ENCODE peak calls at places on chromosomes 3 and 15, in six cellular contexts. Z, T, G, K, C and Q are unnamed samples.

GRCh38 chr3:195761503-195762248 is 40.9 kb downstream of the MUC20 start:
- DNase-seq in G (no peak), K (no peak), T (no peak), C (peak), Z (no peak), Q (no peak)

GRCh38 chr15:37083610-37084009 is 16.7 kb downstream of the MEIS2 start:
- DNase-seq in Z (peak), G (no peak), K (no peak), C (no peak), T (no peak), Q (no peak)

GRCh38 chr15:26875476-26875850 is 8.6 kb downstream of the GABRA5 start:
- DNase-seq in Z (no peak), K (no peak), T (no peak), G (no peak), C (no peak), Q (no peak)

GRCh38 chr3:182592747-182593146 is 200.6 kb upstream of the ATP11B start:
- DNase-seq in K (no peak), C (no peak), T (no peak), G (no peak), Z (no peak), Q (no peak)

GRCh38 chr15:40320409-40320808 is 3.1 kb upstream of the INAFM2 start:
- DNase-seq in T (no peak), C (peak), Z (no peak), G (no peak), K (no peak), Q (no peak)

GRCh38 chr3:20049275-20049674 is 9.0 kb downstream of the KAT2B start:
- DNase-seq in Z (no peak), K (no peak), G (no peak), C (no peak), T (no peak), Q (peak)

GRCh38 chr15:101056366-101057334 is 137.5 kb downstream of the LRRK1 start:
- DNase-seq in T (no peak), Z (no peak), G (no peak), C (no peak), K (no peak), Q (no peak)

GRCh38 chr3:130341388-130341787 is 4.1 kb upstream of the COL6A5 start:
- DNase-seq in G (no peak), C (no peak), Z (peak), K (no peak), T (no peak), Q (no peak)

GRCh38 chr15:65049418-65049840 is 4.2 kb downstream of the SLC51B start:
- DNase-seq in T (peak), K (peak), Z (peak), C (peak), G (peak), Q (peak)

GRCh38 chr3:178849220-178849910 is 222.2 kb downstream of the ZMAT3 start:
- DNase-seq in G (no peak), K (no peak), T (no peak), C (no peak), Z (peak), Q (no peak)

GRCh38 chr15:91133511-91133910 is 33.5 kb downstream of the SV2B start:
- DNase-seq in T (no peak), K (no peak), Z (no peak), C (no peak), G (no peak), Q (no peak)

GRCh38 chr3:102745881-102746280 is 311.1 kb downstream of the ZPLD1 start:
- DNase-seq in G (no peak), T (no peak), C (no peak), Z (peak), K (no peak), Q (no peak)

GRCh38 chr3:30496496-30496966 is 109.9 kb upstream of the TGFBR2 start:
- DNase-seq in G (no peak), C (peak), Z (peak), K (peak), T (no peak), Q (no peak)

GRCh38 chr3:172181936-172182708 is 142.7 kb downstream of the FNDC3B start:
- DNase-seq in C (no peak), Z (peak), K (peak), T (no peak), G (peak), Q (peak)

GRCh38 chr3:126573492-126574117 is 14.9 kb upstream of the C3orf22 start:
- DNase-seq in Z (no peak), C (no peak), G (peak), K (no peak), T (peak), Q (no peak)

GRCh38 chr3:61938878-61939549 is 377.6 kb downstream of the PTPRG start:
- DNase-seq in Z (no peak), K (no peak), T (no peak), C (no peak), G (no peak), Q (no peak)

GRCh38 chr15:85137507-85138175 is 156.0 kb downstream of the PDE8A start:
- DNase-seq in Z (no peak), G (no peak), K (no peak), T (no peak), C (no peak), Q (no peak)

GRCh38 chr15:94777037-94777436 is 545.7 kb downstream of the MCTP2 start:
- DNase-seq in G (no peak), K (no peak), T (no peak), Z (no peak), C (no peak), Q (no peak)

GRCh38 chr15:98649621-98649995 is 1.3 kb downstream of the IGF1R start:
- DNase-seq in K (no peak), G (peak), C (peak), T (peak), Z (no peak), Q (peak)

GRCh38 chr3:105865867-105866350 is 2.9 kb downstream of the CBLB start:
- DNase-seq in C (no peak), Z (no peak), T (no peak), G (no peak), K (no peak), Q (no peak)
- H3K4me3 ChIP-seq in C (peak), Z (peak), T (peak), G (peak), K (peak), Q (peak)

GRCh38 chr3:165622356-165622755 is 214.9 kb downstream of the BCHE start:
- DNase-seq in Z (no peak), C (no peak), T (no peak), G (no peak), K (no peak), Q (no peak)
- TF ChIP-seq CTCF in Z (no peak), C (no peak), T (no peak), G (peak), K (no peak), Q (no peak)

GRCh38 chr3:186571644-186572013 is 1.1 kb downstream of the DNAJB11 start:
- DNase-seq in T (no peak), Z (no peak), C (no peak), K (no peak), G (no peak), Q (no peak)
- H3K4me3 ChIP-seq in T (peak), Z (no peak), C (peak), K (peak), G (peak), Q (peak)

DNA sequence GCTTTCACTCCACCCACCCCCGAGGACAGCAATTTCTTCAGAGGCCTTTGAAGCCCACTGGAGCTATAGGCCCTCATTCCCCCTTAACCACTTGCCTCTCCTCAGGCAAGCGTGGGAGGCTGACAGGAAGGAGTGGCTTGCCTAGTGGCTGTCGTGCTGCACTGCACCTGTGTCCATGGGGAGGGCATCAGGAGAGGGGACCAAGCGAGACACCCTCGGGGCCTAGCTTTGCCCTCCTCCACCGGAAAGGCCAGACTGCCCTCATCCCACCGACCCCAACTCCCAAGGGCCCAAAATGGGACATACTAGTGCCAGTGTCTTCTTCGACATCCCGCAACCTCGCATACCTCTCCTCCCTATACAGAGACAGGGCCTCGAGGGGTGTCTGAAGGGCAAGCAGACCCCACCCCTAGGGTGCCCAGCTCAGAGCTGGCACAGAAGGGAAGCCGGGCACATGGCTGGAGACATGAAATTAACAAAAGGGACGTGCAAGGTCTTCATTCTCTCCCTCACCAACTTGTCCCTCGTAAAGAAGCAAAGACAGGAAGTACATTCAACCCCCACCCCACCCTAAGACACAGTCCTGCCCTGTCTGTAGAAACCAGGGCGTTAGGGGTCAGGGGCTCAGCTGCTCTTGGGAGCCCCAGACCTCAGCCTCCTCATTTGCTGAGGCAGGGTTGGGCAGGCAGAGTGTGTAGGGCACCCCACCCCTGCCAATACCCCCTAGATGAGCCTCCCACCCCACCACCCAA is 24.3 kb downstream of the VIPR1 start:
- DNase-seq in C (no peak), K (no peak), Z (no peak), G (no peak), T (no peak), Q (no peak)
- TF ChIP-seq CTCF in C (no peak), K (no peak), Z (no peak), G (no peak), T (no peak), Q (peak)

DNA sequence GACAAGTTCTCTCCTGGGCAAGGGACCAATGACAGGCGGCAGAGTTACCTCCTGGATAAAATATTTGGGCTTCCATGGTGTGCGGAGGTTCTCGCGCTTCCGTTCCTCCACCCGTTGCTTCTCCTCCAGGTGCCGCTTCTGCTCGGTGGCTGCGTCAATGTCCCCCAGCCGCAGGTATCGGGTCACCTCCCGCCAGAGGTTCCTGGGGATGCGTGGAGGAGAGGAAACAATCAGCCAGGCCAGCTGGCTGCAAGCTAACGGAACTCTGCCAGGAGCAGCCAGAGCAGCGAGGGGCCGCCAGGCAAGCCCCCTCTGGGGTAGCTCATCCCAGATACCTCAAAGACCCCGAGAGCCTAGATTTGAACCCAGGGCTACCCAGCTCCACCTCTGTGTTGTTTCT is 131.3 kb downstream of the STT3B start:
- DNase-seq in C (no peak), K (no peak), T (no peak), G (no peak), Z (no peak), Q (no peak)
- H3K4me3 ChIP-seq in C (no peak), K (no peak), T (no peak), G (no peak), Z (no peak), Q (no peak)

GRCh38 chr15:87576486-87577176 is 679.9 kb downstream of the NTRK3 start:
- DNase-seq in Z (no peak), T (no peak), G (no peak), K (no peak), C (no peak), Q (no peak)

GRCh38 chr15:87579537-87579936 is 677.0 kb downstream of the NTRK3 start:
- DNase-seq in G (no peak), C (no peak), Z (no peak), K (no peak), T (no peak), Q (no peak)

GRCh38 chr15:87578776-87579175 is 677.8 kb downstream of the NTRK3 start:
- DNase-seq in T (no peak), K (no peak), C (no peak), Z (no peak), G (no peak), Q (no peak)

GRCh38 chr15:87577336-87577735 is 679.2 kb downstream of the NTRK3 start:
- DNase-seq in K (no peak), C (no peak), Z (no peak), G (no peak), T (no peak), Q (no peak)

DNA sequence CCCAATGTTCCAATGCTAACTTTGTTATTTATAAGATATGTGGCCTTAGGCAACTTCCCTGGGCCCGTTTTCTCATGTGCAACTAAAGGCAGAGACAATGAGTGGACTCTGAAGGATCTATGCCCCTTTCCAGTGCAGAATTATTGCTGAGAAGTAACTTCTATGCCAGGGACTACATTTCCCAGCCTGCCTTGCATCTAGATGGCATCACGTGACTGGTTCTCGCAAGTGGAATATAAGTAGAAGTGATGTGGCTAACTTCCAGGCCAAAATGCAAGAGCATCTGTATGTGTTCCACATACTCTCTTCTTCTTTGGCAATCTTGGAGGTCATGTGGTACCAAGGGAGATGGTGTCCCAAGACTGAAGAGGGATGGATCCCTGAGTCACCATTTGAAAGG is 674.4 kb downstream of the NTRK3 start:
- DNase-seq in Z (peak), G (no peak), C (no peak), T (no peak), K (no peak), Q (peak)
- TF ChIP-seq CTCF in Z (no peak), G (no peak), C (no peak), T (no peak), K (no peak), Q (no peak)

GRCh38 chr3:171028779-171029232 is 2.3 kb upstream of the SLC2A2 start:
- DNase-seq in T (no peak), K (peak), C (no peak), Z (peak), G (no peak), Q (no peak)

GRCh38 chr3:171023566-171023965 is 3.0 kb downstream of the SLC2A2 start:
- DNase-seq in K (no peak), Z (no peak), G (no peak), T (no peak), C (no peak), Q (no peak)

GRCh38 chr3:171026584-171027293 is at the start of gene SLC2A2:
- DNase-seq in K (no peak), G (no peak), C (no peak), Z (no peak), T (no peak), Q (no peak)

DNA sequence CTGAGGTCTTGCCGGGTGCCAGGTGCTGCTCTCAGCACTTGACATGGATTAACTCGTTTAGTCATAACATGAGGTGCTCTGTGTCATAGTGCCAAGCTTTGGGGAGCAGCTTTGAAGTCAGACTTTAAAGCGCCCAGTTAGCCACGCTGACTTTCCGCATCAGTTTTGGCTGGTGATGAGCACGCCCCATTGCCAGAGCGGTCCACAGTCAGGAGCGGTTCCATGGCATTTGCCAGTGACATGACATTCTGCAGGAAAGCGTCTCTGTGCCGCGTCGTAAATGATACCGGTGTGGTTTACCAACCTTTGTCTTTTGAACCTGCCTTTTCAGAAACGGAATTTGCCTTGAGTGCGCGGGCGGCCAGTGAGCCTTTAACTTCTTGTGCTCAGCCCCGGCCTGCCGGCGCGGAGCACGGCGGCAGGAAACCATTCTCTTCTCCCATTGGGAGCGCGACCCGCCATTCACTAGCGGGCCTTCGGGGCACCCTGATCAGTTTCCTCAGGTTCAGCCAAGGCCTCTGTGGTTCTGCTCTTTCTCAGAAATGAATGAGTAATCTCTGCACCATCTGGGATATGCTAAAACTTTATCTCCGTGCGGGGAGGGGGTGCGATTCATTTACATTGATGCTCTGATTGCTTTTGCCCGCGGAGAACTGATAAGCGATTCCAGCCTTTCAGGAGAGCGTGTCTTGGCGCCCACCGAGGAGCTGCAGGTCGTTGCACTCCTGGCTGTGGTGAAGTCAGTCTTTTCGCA is 1.7 kb upstream of the SLC2A2 start:
- DNase-seq in G (peak), C (peak), K (peak), T (peak), Z (peak), Q (peak)
- H3K4me3 ChIP-seq in G (peak), C (peak), K (peak), T (peak), Z (peak), Q (no peak)

DNA sequence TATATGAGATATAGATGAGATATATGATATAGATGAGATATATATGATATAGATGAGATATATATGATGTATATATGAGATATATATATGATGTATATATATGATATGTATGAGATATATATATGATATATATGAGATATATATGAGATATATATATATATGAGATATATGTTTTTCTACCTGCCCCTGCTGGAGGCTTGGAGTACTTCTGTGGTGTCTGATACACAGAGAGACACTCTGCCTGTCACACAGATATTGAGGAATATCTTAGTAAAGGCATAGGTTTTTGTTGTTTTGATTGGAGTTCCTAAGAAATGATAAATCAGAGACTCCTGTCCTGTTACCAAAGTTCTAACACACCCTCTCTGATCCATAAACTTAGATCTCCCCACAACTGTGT is 43.0 kb downstream of the TMEM41A start:
- DNase-seq in K (no peak), Z (peak), T (no peak), G (no peak), C (no peak), Q (no peak)
- TF ChIP-seq CTCF in K (peak), Z (peak), T (no peak), G (peak), C (no peak), Q (no peak)